ENCODE peak calls at places on chromosomes 12 and 14, in five cellular contexts. R is Panc1, F is progenitor cell of endocrine pancreas, Y is GM13976, O is brain microvascular endothelial cell. D is an unnamed sample.

GRCh38 chr14:23644919-23645336 is 8.8 kb downstream of the DHRS2 start:
- DNase-seq in R (no peak), F (no peak), Y (no peak), O (no peak), D (no peak)

GRCh38 chr14:23514009-23514962 is 37.3 kb downstream of the ZFHX2 start:
- DNase-seq in R (no peak), F (no peak), Y (no peak), O (no peak), D (no peak)

GRCh38 chr12:110575326-110575725 is 7.8 kb downstream of the PPTC7 start:
- DNase-seq in R (no peak), F (no peak), Y (no peak), O (no peak), D (no peak)

GRCh38 chr14:68908201-68908600 is 70.9 kb downstream of the ACTN1 start:
- DNase-seq in R (no peak), F (no peak), Y (no peak), O (no peak), D (no peak)

GRCh38 chr12:4954632-4955354 is 45.1 kb downstream of the KCNA1 start:
- DNase-seq in R (no peak), F (no peak), Y (no peak), O (no peak), D (no peak)

GRCh38 chr12:40227447-40227846 is 2.6 kb downstream of the LRRK2 start:
- DNase-seq in R (no peak), F (no peak), Y (no peak), O (no peak), D (no peak)

GRCh38 chr14:23548351-23549318 is 2.9 kb downstream of the ZFHX2 start:
- DNase-seq in R (no peak), F (no peak), Y (no peak), O (peak; percentile 64), D (no peak)

GRCh38 chr12:125533434-125534029 is 468.3 kb downstream of the AACS start:
- DNase-seq in R (no peak), F (peak; percentile 72), Y (peak; percentile 72), O (no peak), D (no peak)

GRCh38 chr12:116979109-116979508 is 68.4 kb downstream of the FBXW8 start:
- DNase-seq in R (no peak), F (no peak), Y (no peak), O (no peak), D (no peak)

GRCh38 chr14:88614218-88614907 is 51.5 kb downstream of the ZC3H14 start:
- DNase-seq in R (no peak), F (no peak), Y (peak; percentile 30), O (peak; percentile 45), D (no peak)

GRCh38 chr14:69355955-69356321 is 42.2 kb downstream of the ERH start:
- DNase-seq in R (no peak), F (no peak), Y (no peak), O (peak; percentile 17), D (no peak)

GRCh38 chr14:24132061-24132685 is 1.7 kb downstream of the FITM1 start:
- DNase-seq in R (no peak), F (no peak), Y (no peak), O (no peak), D (no peak)

GRCh38 chr12:11621797-11622423 is 27.6 kb upstream of the ETV6 start:
- DNase-seq in R (no peak), F (no peak), Y (no peak), O (peak; percentile 36), D (no peak)

GRCh38 chr12:4144676-4145075 is 128.9 kb upstream of the CCND2 start:
- DNase-seq in R (no peak), F (no peak), Y (no peak), O (no peak), D (no peak)

GRCh38 chr12:13164859-13165577 is 31.5 kb upstream of the EMP1 start:
- DNase-seq in R (no peak), F (no peak), Y (no peak), O (no peak), D (no peak)

GRCh38 chr14:71996615-71997014 is 64.4 kb downstream of the RGS6 start:
- DNase-seq in R (no peak), F (no peak), Y (no peak), O (no peak), D (no peak)

GRCh38 chr14:93103392-93104080 is 12.2 kb downstream of the ITPK1 start:
- DNase-seq in R (no peak), F (no peak), Y (peak; percentile 85), O (no peak), D (no peak)

GRCh38 chr12:49583361-49584094 is 15.6 kb upstream of the MCRS1 start:
- DNase-seq in R (no peak), F (no peak), Y (no peak), O (no peak), D (no peak)

GRCh38 chr14:24845851-24846250 is 204.1 kb downstream of the STXBP6 start:
- DNase-seq in R (no peak), F (no peak), Y (no peak), O (no peak), D (no peak)

GRCh38 chr14:60649815-60650381 is 621 bp upstream of the SIX1 start:
- DNase-seq in R (no peak), F (no peak), Y (no peak), O (no peak), D (no peak)

GRCh38 chr14:32434180-32434579 is 105.1 kb downstream of the AKAP6 start:
- DNase-seq in R (no peak), F (no peak), Y (no peak), O (no peak), D (no peak)

GRCh38 chr14:94480809-94481208 is 4.8 kb upstream of the SERPINA9 start:
- DNase-seq in R (no peak), F (no peak), Y (no peak), O (no peak), D (no peak)

GRCh38 chr12:100612557-100612956 is 39.1 kb downstream of the GAS2L3 start:
- DNase-seq in R (no peak), F (no peak), Y (no peak), O (no peak), D (no peak)

GRCh38 chr12:110846615-110847566 is at the start of gene CCDC63:
- DNase-seq in R (no peak), F (peak; percentile 34), Y (peak; percentile 70), O (peak; percentile 16), D (peak; percentile 28)

GRCh38 chr12:24519759-24520158 is 429.1 kb downstream of the BCAT1 start:
- DNase-seq in R (no peak), F (no peak), Y (no peak), O (no peak), D (no peak)
- TF ChIP-seq CTCF in R (no peak), F (no peak), Y (no peak), O (no peak), D (no peak)

GRCh38 chr12:88951177-88951576 is 370.9 kb upstream of the KITLG start:
- DNase-seq in R (no peak), F (no peak), Y (no peak), O (no peak), D (no peak)

GRCh38 chr12:88946377-88946997 is 366.2 kb upstream of the KITLG start:
- DNase-seq in R (no peak), F (no peak), Y (no peak), O (peak; percentile 41), D (no peak)

GRCh38 chr12:88945041-88945732 is 364.9 kb upstream of the KITLG start:
- DNase-seq in R (no peak), F (no peak), Y (no peak), O (no peak), D (no peak)

GRCh38 chr12:88944403-88944802 is 364.1 kb upstream of the KITLG start:
- DNase-seq in R (no peak), F (no peak), Y (no peak), O (peak; percentile 37), D (no peak)

GRCh38 chr12:88947486-88948043 is 367.3 kb upstream of the KITLG start:
- DNase-seq in R (no peak), F (no peak), Y (no peak), O (no peak), D (no peak)
- TF ChIP-seq CTCF in R (no peak), F (peak; percentile 23), Y (no peak), O (peak; percentile 26), D (no peak)

GRCh38 chr14:58128416-58128815 is 23.6 kb downstream of the ARMH4 start:
- DNase-seq in R (no peak), F (no peak), Y (no peak), O (no peak), D (no peak)

GRCh38 chr14:58131386-58131785 is 20.6 kb downstream of the ARMH4 start:
- DNase-seq in R (no peak), F (no peak), Y (no peak), O (peak; percentile 8), D (no peak)

GRCh38 chr14:58130121-58130782 is 21.8 kb downstream of the ARMH4 start:
- DNase-seq in R (no peak), F (no peak), Y (no peak), O (no peak), D (no peak)

GRCh38 chr14:58133739-58134138 is 18.3 kb downstream of the ARMH4 start:
- DNase-seq in R (peak; percentile 46), F (no peak), Y (no peak), O (peak; percentile 69), D (no peak)

DNA sequence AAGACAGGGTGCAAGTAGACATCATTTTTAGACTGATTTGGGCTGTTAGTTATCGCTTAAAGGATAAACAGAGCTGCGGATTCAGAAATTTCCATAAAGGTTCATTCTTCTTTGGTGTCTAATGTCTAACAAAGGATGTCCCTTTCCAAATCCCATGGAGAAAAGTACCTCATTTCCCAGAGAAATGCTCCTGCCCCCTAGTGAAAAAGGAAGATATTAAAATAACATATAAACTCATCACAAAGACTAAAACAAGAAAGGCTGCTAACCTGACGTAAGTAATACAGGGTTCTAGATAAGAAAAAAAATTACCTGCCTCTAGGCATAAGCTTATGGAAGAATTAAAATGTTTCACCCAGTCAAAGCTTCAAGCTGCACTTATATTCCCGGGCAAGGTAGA is 22.8 kb downstream of the ARMH4 start:
- DNase-seq in R (no peak), F (no peak), Y (no peak), O (no peak), D (no peak)
- TF ChIP-seq CTCF in R (peak; percentile 25), F (peak; percentile 21), Y (no peak), O (peak; percentile 24), D (no peak)

GRCh38 chr12:67391656-67392055 is 122.5 kb downstream of the CAND1 start:
- DNase-seq in R (no peak), F (no peak), Y (no peak), O (no peak), D (no peak)

GRCh38 chr12:67391034-67391433 is 121.9 kb downstream of the CAND1 start:
- DNase-seq in R (no peak), F (no peak), Y (no peak), O (no peak), D (no peak)

DNA sequence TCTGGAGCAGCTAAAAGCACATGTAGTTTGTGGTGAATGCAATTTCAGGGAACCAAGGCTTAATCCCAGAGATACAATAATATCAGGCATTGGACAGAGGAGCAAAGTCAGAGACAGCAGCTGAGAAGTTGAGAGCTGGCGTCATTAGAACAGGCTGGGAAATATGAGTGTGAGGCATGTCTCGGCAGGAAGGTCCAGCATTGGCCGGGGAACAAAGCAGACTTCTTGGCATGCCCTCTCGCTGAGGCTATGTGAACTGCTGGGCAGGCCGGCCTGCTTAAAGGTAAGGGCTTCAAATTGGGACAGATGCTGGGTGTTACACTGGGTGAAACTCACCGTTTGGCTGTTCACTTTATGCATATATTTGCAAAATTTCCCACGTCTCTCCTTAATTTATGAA is 125.4 kb downstream of the CAND1 start:
- DNase-seq in R (no peak), F (no peak), Y (no peak), O (peak; percentile 80), D (no peak)
- TF ChIP-seq CTCF in R (no peak), F (no peak), Y (no peak), O (peak; percentile 60), D (no peak)

D was measured in omental fat pad.